ENCODE peak calls at places on chromosomes 5 and 9, in six cellular contexts. Q, K, N, C, S and G are unnamed samples.

GRCh38 chr5:158899201-158899600 is 200.5 kb downstream of the EBF1 start:
- DNase-seq in Q (no peak), K (no peak), N (no peak), C (no peak), S (no peak), G (no peak)

GRCh38 chr5:103135461-103135860 is 15.4 kb downstream of the PPIP5K2 start:
- DNase-seq in Q (no peak), K (no peak), N (no peak), C (no peak), S (no peak), G (no peak)

GRCh38 chr9:100011062-100011681 is 87.6 kb downstream of the ERP44 start:
- DNase-seq in Q (no peak), K (no peak), N (no peak), C (no peak), S (peak; percentile 29), G (no peak)

GRCh38 chr5:135214897-135215616 is 181.0 kb upstream of the PITX1 start:
- DNase-seq in Q (no peak), K (no peak), N (no peak), C (no peak), S (no peak), G (no peak)

GRCh38 chr9:91711755-91712591 is 238.1 kb downstream of the ROR2 start:
- DNase-seq in Q (no peak), K (no peak), N (peak; percentile 90), C (no peak), S (no peak), G (peak; percentile 24)

GRCh38 chr5:100430268-100430900 is 104.8 kb upstream of the FAM174A start:
- DNase-seq in Q (peak; percentile 21), K (no peak), N (no peak), C (peak; percentile 12), S (peak; percentile 24), G (peak; percentile 10)

GRCh38 chr5:123670981-123671557 is 159.1 kb downstream of the CSNK1G3 start:
- DNase-seq in Q (peak; percentile 25), K (no peak), N (no peak), C (peak; percentile 46), S (peak; percentile 23), G (peak; percentile 27)

GRCh38 chr5:36305571-36306326 is 4.0 kb upstream of the RANBP3L start:
- DNase-seq in Q (peak; percentile 37), K (no peak), N (no peak), C (peak; percentile 40), S (peak; percentile 18), G (no peak)

GRCh38 chr5:141084487-141084989 is 9.9 kb upstream of the PCDHB2 start:
- DNase-seq in Q (no peak), K (peak; percentile 63), N (no peak), C (peak; percentile 39), S (peak; percentile 48), G (no peak)

GRCh38 chr5:131589510-131590348 is 45.3 kb downstream of the RAPGEF6 start:
- DNase-seq in Q (no peak), K (no peak), N (no peak), C (no peak), S (peak; percentile 10), G (no peak)

GRCh38 chr5:57724836-57725235 is 242.2 kb upstream of the ACTBL2 start:
- DNase-seq in Q (no peak), K (no peak), N (no peak), C (no peak), S (peak; percentile 75), G (no peak)

GRCh38 chr5:129174447-129174846 is 79.9 kb downstream of the ISOC1 start:
- DNase-seq in Q (no peak), K (no peak), N (no peak), C (no peak), S (no peak), G (no peak)

GRCh38 chr5:177507596-177508216 is 1.9 kb downstream of the DOK3 start:
- DNase-seq in Q (no peak), K (no peak), N (peak; percentile 87), C (no peak), S (no peak), G (no peak)

GRCh38 chr5:34620185-34620584 is 35.9 kb upstream of the RAI14 start:
- DNase-seq in Q (no peak), K (no peak), N (no peak), C (no peak), S (no peak), G (no peak)

GRCh38 chr9:93596399-93596798 is 20.0 kb downstream of the PHF2 start:
- DNase-seq in Q (no peak), K (no peak), N (no peak), C (no peak), S (no peak), G (no peak)

GRCh38 chr5:33801292-33801691 is 90.5 kb downstream of the ADAMTS12 start:
- DNase-seq in Q (no peak), K (no peak), N (no peak), C (no peak), S (peak; percentile 22), G (no peak)

GRCh38 chr9:85237478-85237877 is 504.3 kb downstream of the AGTPBP1 start:
- DNase-seq in Q (no peak), K (no peak), N (no peak), C (no peak), S (no peak), G (no peak)

GRCh38 chr5:129945031-129945430 is 40.8 kb downstream of the CHSY3 start:
- DNase-seq in Q (no peak), K (no peak), N (no peak), C (no peak), S (peak; percentile 69), G (no peak)

GRCh38 chr5:72720205-72720604 is 96.3 kb upstream of the TNPO1 start:
- DNase-seq in Q (no peak), K (no peak), N (no peak), C (no peak), S (no peak), G (no peak)

GRCh38 chr9:15499108-15499507 is 11.7 kb downstream of the PSIP1 start:
- DNase-seq in Q (no peak), K (no peak), N (no peak), C (no peak), S (no peak), G (no peak)

GRCh38 chr5:61313960-61314681 is 17.9 kb upstream of the ZSWIM6 start:
- DNase-seq in Q (no peak), K (no peak), N (no peak), C (no peak), S (peak; percentile 79), G (no peak)

GRCh38 chr5:147911427-147911826 is 5.1 kb upstream of the C5orf46 start:
- DNase-seq in Q (peak; percentile 92), K (peak; percentile 90), N (no peak), C (no peak), S (no peak), G (no peak)

GRCh38 chr5:756171-756570 is 28.4 kb downstream of the ZDHHC11B start:
- DNase-seq in Q (no peak), K (peak; percentile 66), N (no peak), C (no peak), S (no peak), G (peak; percentile 5)

GRCh38 chr5:147169399-147169798 is 65.4 kb upstream of the STK32A start:
- DNase-seq in Q (no peak), K (no peak), N (no peak), C (no peak), S (peak; percentile 24), G (no peak)

GRCh38 chr5:90166816-90167215 is 242.7 kb downstream of the CETN3 start:
- DNase-seq in Q (no peak), K (no peak), N (no peak), C (no peak), S (no peak), G (no peak)

GRCh38 chr5:159319363-159319762 is 10.9 kb downstream of the IL12B start:
- DNase-seq in Q (no peak), K (no peak), N (no peak), C (no peak), S (no peak), G (no peak)

GRCh38 chr9:71243951-71244350 is 122.5 kb upstream of the TRPM3 start:
- DNase-seq in Q (no peak), K (no peak), N (no peak), C (no peak), S (no peak), G (no peak)

GRCh38 chr9:104810421-104811339 is 46.8 kb downstream of the NIPSNAP3B start:
- DNase-seq in Q (peak; percentile 6), K (peak; percentile 75), N (no peak), C (no peak), S (peak; percentile 51), G (no peak)

GRCh38 chr9:21070171-21070571 is 7.6 kb downstream of the IFNB1 start:
- DNase-seq in Q (peak; percentile 33), K (no peak), N (no peak), C (peak; percentile 75), S (peak; percentile 74), G (no peak)

GRCh38 chr9:116096046-116096445 is 57.5 kb upstream of the PAPPA start:
- DNase-seq in Q (no peak), K (no peak), N (no peak), C (no peak), S (peak; percentile 82), G (no peak)
- H3K27ac ChIP-seq in Q (no peak overlapping the region), K (no peak overlapping the region), N (no peak overlapping the region), C (no peak overlapping the region), S (no peak overlapping the region), G (no peak overlapping the region)

GRCh38 chr9:40884072-40884901 is 244.2 kb downstream of the FOXD4L6 start:
- DNase-seq in Q (no peak), K (peak; percentile 82), N (peak; percentile 77), C (no peak), S (no peak), G (no peak)
- H3K9me3 ChIP-seq in Q (no peaks in the 10 kb centered on the region), K (peaks cover 5% of the 10 kb centered on the region), N (peaks cover 100% of the 10 kb centered on the region), C (no peaks in the 10 kb centered on the region), S (peaks cover 4% of the 10 kb centered on the region), G (peaks cover 86% of the 10 kb centered on the region)

DNA sequence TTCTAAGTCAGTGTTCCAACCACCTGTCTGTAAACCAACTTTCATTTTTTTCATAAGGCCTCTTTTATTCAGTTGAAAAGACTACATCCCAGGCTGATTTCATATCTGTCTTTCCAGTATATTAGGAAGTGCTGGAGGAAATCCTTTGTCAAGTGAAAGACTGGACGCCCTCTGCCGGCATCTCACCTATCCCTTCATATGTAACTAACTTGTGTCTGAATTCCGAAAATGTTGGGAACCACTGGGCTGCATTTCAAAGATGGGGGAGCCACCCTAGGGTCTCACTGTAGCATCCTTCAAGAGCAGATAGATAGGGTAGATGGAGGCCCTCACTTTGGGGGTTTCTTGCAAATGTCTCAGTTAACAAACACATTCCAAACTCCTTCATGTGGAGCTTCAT is 569.8 kb downstream of the CTNND2 start:
- DNase-seq in Q (no peak), K (no peak), N (no peak), C (no peak), S (no peak), G (no peak)
- TF ChIP-seq CTCF in Q (no peak), K (no peak), N (no peak), C (no peak), S (no peak), G (no peak)

GRCh38 chr9:136112541-136112940 is 6.1 kb downstream of the TMEM250 start:
- DNase-seq in Q (no peak), K (no peak), N (peak; percentile 78), C (no peak), S (peak; percentile 48), G (no peak)
- H3K27ac ChIP-seq in Q (no peak overlapping the region), K (no peak overlapping the region), N (no peak overlapping the region), C (no peak overlapping the region), S (no peak overlapping the region), G (peak overlapping the region; percentile 38)